ENCODE peak calls at places on chromosomes 7 and 10, in five cellular contexts. T, Q, M, O and K are unnamed samples.

GRCh38 chr7:97731736-97732370 is at the start of gene TAC1:
- DNase-seq in M (peak), O (no peak), T (no peak), Q (no peak), K (no peak)

GRCh38 chr10:122152544-122152943 is 118.6 kb upstream of the BTBD16 start:
- DNase-seq in O (peak), T (no peak), Q (no peak), M (no peak), K (no peak)

GRCh38 chr10:32616438-32616837 is 170.5 kb downstream of the CCDC7 start:
- DNase-seq in T (no peak), O (no peak), Q (no peak), M (no peak), K (no peak)

GRCh38 chr7:66837007-66837406 is 84.0 kb upstream of the TMEM248 start:
- DNase-seq in M (peak), O (no peak), Q (no peak), T (peak), K (no peak)

GRCh38 chr7:150978136-150978789 is at the start of gene KCNH2:
- DNase-seq in O (no peak), T (no peak), Q (no peak), M (peak), K (no peak)

GRCh38 chr10:7082967-7083366 is 327.9 kb downstream of the SFMBT2 start:
- DNase-seq in O (no peak), Q (no peak), M (peak), T (no peak), K (no peak)

GRCh38 chr10:62426086-62426485 is 51.9 kb downstream of the ZNF365 start:
- DNase-seq in M (no peak), O (no peak), Q (no peak), T (no peak), K (peak)

GRCh38 chr7:138934861-138935260 is 46.3 kb downstream of the KIAA1549 start:
- DNase-seq in M (peak), O (no peak), Q (no peak), T (no peak), K (no peak)

GRCh38 chr10:845526-845925 is 86.0 kb downstream of the LARP4B start:
- DNase-seq in Q (no peak), M (no peak), T (no peak), O (no peak), K (no peak)

GRCh38 chr7:148883233-148884048 is 650 bp downstream of the EZH2 start:
- DNase-seq in M (peak), Q (peak), O (no peak), T (no peak), K (peak)

GRCh38 chr7:1643270-1644092 is 26.6 kb upstream of the ELFN1 start:
- DNase-seq in Q (no peak), M (no peak), O (no peak), T (no peak), K (no peak)

GRCh38 chr7:135169936-135170222 is 628 bp downstream of the CYREN start:
- DNase-seq in O (no peak), T (no peak), M (no peak), Q (no peak), K (no peak)

GRCh38 chr10:124521429-124521871 is 59.8 kb downstream of the LHPP start:
- DNase-seq in M (no peak), O (no peak), T (no peak), Q (no peak), K (no peak)

GRCh38 chr10:18668026-18668425 is 8.8 kb downstream of the ARL5B start:
- DNase-seq in O (no peak), Q (no peak), T (no peak), M (no peak), K (no peak)

GRCh38 chr7:139358541-139359365 is 941 bp upstream of the LUC7L2 start:
- DNase-seq in T (peak), Q (peak), O (no peak), M (peak), K (peak)

GRCh38 chr10:116041948-116042347 is 231.1 kb downstream of the GFRA1 start:
- DNase-seq in T (no peak), Q (no peak), M (no peak), O (no peak), K (no peak)

GRCh38 chr7:114085592-114086490 is 167.0 kb upstream of the PPP1R3A start:
- DNase-seq in M (peak), O (peak), Q (no peak), T (no peak), K (no peak)

GRCh38 chr7:28572321-28573058 is 160.2 kb downstream of the CREB5 start:
- DNase-seq in T (no peak), O (no peak), M (no peak), Q (no peak), K (no peak)

GRCh38 chr7:50739744-50740455 is 42.8 kb downstream of the GRB10 start:
- DNase-seq in M (no peak), T (no peak), Q (peak), O (no peak), K (peak)

GRCh38 chr10:70167246-70167645 is 3.1 kb downstream of the SAR1A start:
- DNase-seq in O (no peak), Q (no peak), M (no peak), T (no peak), K (no peak)

GRCh38 chr10:132095403-132096113 is 29.8 kb downstream of the JAKMIP3 start:
- DNase-seq in Q (no peak), M (no peak), T (no peak), O (no peak), K (no peak)

GRCh38 chr7:86846494-86847190 is 202.9 kb downstream of the GRM3 start:
- DNase-seq in O (no peak), T (no peak), M (no peak), Q (no peak), K (no peak)

GRCh38 chr10:99740261-99740660 is 8.2 kb downstream of the CUTC start:
- DNase-seq in M (no peak), Q (no peak), T (no peak), O (no peak), K (no peak)

GRCh38 chr7:97004931-97005763 is at the start of gene DLX6:
- DNase-seq in O (peak), M (peak), Q (no peak), T (peak), K (no peak)

GRCh38 chr10:124354411-124355382 is 64.0 kb downstream of the OAT start:
- DNase-seq in O (no peak), M (peak), T (peak), Q (peak), K (no peak)

GRCh38 chr10:133377818-133378250 is 1.2 kb upstream of the PAOX start:
- DNase-seq in M (no peak), Q (no peak), T (no peak), O (no peak), K (no peak)

GRCh38 chr7:135253851-135254815 is 20.5 kb downstream of the STRA8 start:
- DNase-seq in O (no peak), T (peak), M (peak), Q (no peak), K (no peak)

GRCh38 chr10:69360485-69361302 is 56.0 kb downstream of the TACR2 start:
- DNase-seq in Q (no peak), M (no peak), T (peak), O (no peak), K (no peak)

GRCh38 chr7:95927781-95928180 is 155.4 kb downstream of the DYNC1I1 start:
- DNase-seq in M (no peak), O (no peak), Q (no peak), T (no peak), K (no peak)